ENCODE peak calls at places on chromosomes 2 and 18, in seven cellular contexts. B is HFF-Myc, Y is fibroblast of lung, Z is psoas muscle, H is fibroblast of the aortic adventitia, P is HCT116, N is ovary. J is an unnamed sample.

GRCh38 chr2:84865181-84865783 is 15.6 kb downstream of the TRABD2A start:
- DNase-seq in B (no peak), Y (peak; percentile 26), Z (no peak), H (peak; percentile 38), P (no peak), N (no peak), J (peak; percentile 49)

GRCh38 chr2:75055820-75056675 is 97.6 kb downstream of the POLE4 start:
- DNase-seq in B (no peak), Y (peak; percentile 95), Z (no peak), H (peak; percentile 51), P (no peak), N (no peak), J (no peak)

GRCh38 chr2:8004250-8004681 is 677.6 kb upstream of the ID2 start:
- DNase-seq in B (peak; percentile 41), Y (peak; percentile 70), Z (no peak), H (peak; percentile 98), P (no peak), N (peak; percentile 51), J (peak; percentile 86)

GRCh38 chr2:238407566-238407965 is 19.2 kb upstream of the ASB1 start:
- DNase-seq in B (no peak), Y (no peak), Z (no peak), H (no peak), P (no peak), N (no peak), J (no peak)

GRCh38 chr2:223970343-223971128 is 13.3 kb downstream of the MRPL44 start:
- DNase-seq in B (peak; percentile 50), Y (peak; percentile 45), Z (no peak), H (peak; percentile 85), P (peak; percentile 49), N (no peak), J (peak; percentile 82)

GRCh38 chr18:39776766-39777165 is 2178.3 kb upstream of the PIK3C3 start:
- DNase-seq in B (no peak), Y (no peak), Z (no peak), H (no peak), P (no peak), N (no peak), J (no peak)

GRCh38 chr2:21253311-21254027 is 129.7 kb downstream of the TDRD15 start:
- DNase-seq in B (no peak), Y (no peak), Z (no peak), H (no peak), P (no peak), N (no peak), J (no peak)

GRCh38 chr2:71744781-71745180 is 291.4 kb downstream of the DYSF start:
- DNase-seq in B (no peak), Y (no peak), Z (no peak), H (no peak), P (no peak), N (no peak), J (no peak)

GRCh38 chr18:9506046-9506792 is 30.9 kb downstream of the RALBP1 start:
- DNase-seq in B (no peak), Y (peak; percentile 53), Z (no peak), H (peak; percentile 39), P (no peak), N (no peak), J (peak; percentile 32)

GRCh38 chr2:27009083-27009482 is 23.7 kb upstream of the TMEM214 start:
- DNase-seq in B (no peak), Y (no peak), Z (no peak), H (peak; percentile 28), P (no peak), N (no peak), J (no peak)

GRCh38 chr2:215921884-215922283 is 91.5 kb downstream of the MREG start:
- DNase-seq in B (peak; percentile 74), Y (peak; percentile 90), Z (peak; percentile 18), H (peak; percentile 90), P (peak; percentile 16), N (no peak), J (peak; percentile 90)

GRCh38 chr2:42147641-42148274 is 21.4 kb upstream of the EML4 start:
- DNase-seq in B (no peak), Y (peak; percentile 65), Z (no peak), H (peak; percentile 86), P (no peak), N (no peak), J (peak; percentile 88)

GRCh38 chr2:61905372-61906186 is at the start of gene COMMD1:
- DNase-seq in B (no peak), Y (peak; percentile 71), Z (peak; percentile 85), H (peak; percentile 60), P (no peak), N (peak; percentile 74), J (peak; percentile 77)

GRCh38 chr2:70517804-70518203 is 35.8 kb downstream of the TGFA start:
- DNase-seq in B (no peak), Y (no peak), Z (no peak), H (no peak), P (no peak), N (no peak), J (no peak)

GRCh38 chr2:235595420-235596010 is 101.7 kb downstream of the AGAP1 start:
- DNase-seq in B (peak; percentile 61), Y (peak; percentile 59), Z (peak; percentile 68), H (peak; percentile 89), P (peak; percentile 47), N (peak; percentile 73), J (peak; percentile 87)

GRCh38 chr2:60549250-60550150 is 4.0 kb downstream of the BCL11A start:
- DNase-seq in B (no peak), Y (peak; percentile 38), Z (no peak), H (no peak), P (no peak), N (no peak), J (peak; percentile 16)

GRCh38 chr18:65592419-65592818 is 158.4 kb upstream of the CDH7 start:
- DNase-seq in B (no peak), Y (no peak), Z (no peak), H (no peak), P (no peak), N (no peak), J (no peak)

GRCh38 chr2:104901037-104901851 is 47.3 kb downstream of the POU3F3 start:
- DNase-seq in B (no peak), Y (no peak), Z (no peak), H (no peak), P (no peak), N (no peak), J (no peak)

GRCh38 chr2:185391571-185391970 is 347.0 kb upstream of the FSIP2 start:
- DNase-seq in B (no peak), Y (no peak), Z (no peak), H (no peak), P (no peak), N (no peak), J (no peak)

DNA sequence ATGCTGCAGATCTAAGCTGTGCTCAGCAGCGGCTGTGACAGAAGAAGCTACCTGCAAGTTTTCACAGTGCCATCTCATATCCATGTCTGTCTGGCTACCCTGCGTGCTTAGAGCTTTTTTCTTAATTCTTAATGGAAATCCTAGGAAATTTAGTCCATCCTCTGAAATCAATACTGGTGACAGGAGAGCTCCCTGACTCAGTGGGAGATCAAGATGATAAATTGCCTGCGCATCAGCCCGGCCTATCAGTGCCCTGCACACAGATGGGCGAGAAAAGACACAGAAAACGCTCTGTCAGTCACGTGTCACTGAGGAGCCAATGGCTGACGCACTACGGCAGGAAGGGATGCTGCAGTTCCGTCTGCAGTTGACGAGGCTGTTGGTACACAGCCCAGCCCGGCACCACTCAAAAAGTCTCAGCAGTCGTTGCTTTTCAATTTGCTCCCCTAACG is 819.6 kb upstream of the FSHR start:
- DNase-seq in B (no peak), Y (peak; percentile 62), Z (peak; percentile 39), H (no peak), P (no peak), N (peak; percentile 49), J (peak; percentile 33)
- H3K4me3 ChIP-seq in B (no peak overlapping the region), Y (no peak overlapping the region), Z (no peak overlapping the region), H (no peak overlapping the region), P (no peak overlapping the region), N (peak overlapping the region; percentile 2), J (no peak overlapping the region)

GRCh38 chr2:100562613-100563406 is at the start of gene PDCL3:
- DNase-seq in B (peak; percentile 99), Y (peak; percentile 99), Z (peak; percentile 95), H (peak; percentile 99), P (peak; percentile 97), N (peak; percentile 94), J (peak; percentile 99)
- TF ChIP-seq CTCF in B (no peak), Y (peak; percentile 9), Z (no peak), H (peak; percentile 25), P (no peak), N (no peak), J (no peak)

GRCh38 chr2:134320930-134321329 is 67.1 kb downstream of the MGAT5 start:
- DNase-seq in B (no peak), Y (no peak), Z (no peak), H (no peak), P (no peak), N (no peak), J (no peak)

GRCh38 chr2:134323777-134324176 is 69.9 kb downstream of the MGAT5 start:
- DNase-seq in B (no peak), Y (no peak), Z (no peak), H (no peak), P (no peak), N (no peak), J (no peak)

GRCh38 chr2:134315471-134315870 is 61.6 kb downstream of the MGAT5 start:
- DNase-seq in B (no peak), Y (no peak), Z (no peak), H (no peak), P (no peak), N (no peak), J (no peak)

GRCh38 chr2:134314656-134315377 is 60.9 kb downstream of the MGAT5 start:
- DNase-seq in B (no peak), Y (no peak), Z (no peak), H (no peak), P (no peak), N (no peak), J (no peak)

DNA sequence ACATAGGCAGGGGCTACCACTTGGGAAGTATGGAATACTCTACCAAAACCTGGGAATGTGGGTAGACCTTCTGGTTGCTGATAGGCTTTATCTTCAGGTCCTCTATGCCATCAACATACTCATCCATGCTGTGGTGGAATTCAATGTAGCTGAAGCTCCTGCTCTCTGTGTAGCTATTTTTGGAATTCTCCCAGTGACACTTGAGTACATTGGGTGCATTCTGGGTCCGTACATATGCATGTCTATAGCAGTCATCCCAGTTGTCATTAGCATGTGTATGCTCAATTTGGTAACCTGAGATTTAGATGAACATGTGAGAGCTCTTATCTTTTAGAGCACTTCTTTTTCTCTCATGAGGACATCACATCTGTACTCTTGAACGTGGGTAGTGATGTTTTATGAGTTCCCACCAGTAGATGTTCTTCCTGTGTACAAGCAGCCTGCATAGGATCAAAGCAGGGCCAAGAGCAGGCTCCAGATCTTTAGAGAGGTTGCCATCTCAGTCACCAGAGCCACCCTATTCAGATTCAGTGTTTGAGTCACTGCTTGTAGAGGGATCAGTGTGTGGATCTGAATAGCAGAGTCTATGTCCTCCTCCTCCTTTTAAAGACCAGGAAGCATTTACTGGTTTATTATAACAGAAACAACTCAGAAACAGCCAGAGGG is 65.8 kb downstream of the MGAT5 start:
- DNase-seq in B (no peak), Y (no peak), Z (no peak), H (no peak), P (no peak), N (no peak), J (no peak)
- H3K4me3 ChIP-seq in B (no peak overlapping the region), Y (no peak overlapping the region), Z (no peak overlapping the region), H (no peak overlapping the region), P (no peak overlapping the region), N (no peak overlapping the region), J (no peak overlapping the region)

DNA sequence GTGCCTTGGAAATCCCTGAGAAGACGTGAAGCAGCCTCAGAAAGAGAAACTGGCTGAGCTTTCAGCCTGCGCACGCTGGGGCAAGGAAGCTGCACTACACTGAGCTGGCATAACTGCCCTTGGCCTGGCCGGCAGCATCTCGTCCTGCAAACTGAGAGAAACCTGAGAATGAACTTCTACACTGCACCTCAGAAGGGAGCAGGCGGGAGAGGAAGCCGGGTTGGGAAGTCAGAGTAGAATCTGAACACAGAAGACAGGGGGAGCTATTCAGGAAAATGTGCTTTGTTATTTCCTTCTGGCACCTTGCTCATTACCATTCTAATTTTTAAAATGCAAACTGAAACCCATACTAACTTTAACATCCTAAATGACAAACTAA is 70.9 kb downstream of the ZEB2 start:
- DNase-seq in B (no peak), Y (no peak), Z (no peak), H (no peak), P (no peak), N (no peak), J (peak; percentile 41)
- TF ChIP-seq CTCF in B (peak; percentile 29), Y (no peak), Z (peak; percentile 62), H (peak; percentile 38), P (peak; percentile 45), N (peak; percentile 11), J (peak; percentile 35)